ENCODE peak calls at places on chromosomes 1 and 21, in six cellular contexts. One of them, this sample, is unnamed.

GRCh38 chr1:55989971-55990370 is 589.4 kb downstream of the PLPP3 start:
- DNase-seq in cardiac muscle cell: no peak
- DNase-seq in esophagus squamous epithelium: no peak
- DNase-seq in GM12865: peak; percentile 18
- DNase-seq in tibial nerve: no peak
- DNase-seq in mammary epithelial cell: no peak
- DNase-seq in this sample: no peak

GRCh38 chr1:211133841-211134669 is at the start of gene KCNH1:
- DNase-seq in GM12865: peak; percentile 78
- DNase-seq in mammary epithelial cell: peak; percentile 59
- DNase-seq in esophagus squamous epithelium: no peak
- DNase-seq in cardiac muscle cell: peak; percentile 82
- DNase-seq in tibial nerve: peak; percentile 63
- DNase-seq in this sample: peak; percentile 91

GRCh38 chr21:25963186-25963585 is 207.4 kb downstream of the APP start:
- DNase-seq in tibial nerve: no peak
- DNase-seq in GM12865: no peak
- DNase-seq in cardiac muscle cell: peak; percentile 56
- DNase-seq in mammary epithelial cell: peak; percentile 80
- DNase-seq in esophagus squamous epithelium: no peak
- DNase-seq in this sample: peak; percentile 55

GRCh38 chr1:40703316-40703715 is 11.8 kb downstream of the NFYC start:
- DNase-seq in tibial nerve: no peak
- DNase-seq in GM12865: no peak
- DNase-seq in esophagus squamous epithelium: no peak
- DNase-seq in mammary epithelial cell: peak; percentile 70
- DNase-seq in cardiac muscle cell: peak; percentile 75
- DNase-seq in this sample: no peak

GRCh38 chr1:57411262-57411661 is 12.6 kb downstream of the DAB1 start:
- DNase-seq in mammary epithelial cell: peak; percentile 65
- DNase-seq in GM12865: no peak
- DNase-seq in esophagus squamous epithelium: no peak
- DNase-seq in tibial nerve: no peak
- DNase-seq in cardiac muscle cell: peak; percentile 32
- DNase-seq in this sample: peak; percentile 55

GRCh38 chr1:240093120-240093961 is 1.7 kb downstream of the FMN2 start:
- DNase-seq in cardiac muscle cell: no peak
- DNase-seq in GM12865: no peak
- DNase-seq in mammary epithelial cell: no peak
- DNase-seq in tibial nerve: no peak
- DNase-seq in esophagus squamous epithelium: no peak
- DNase-seq in this sample: no peak

GRCh38 chr1:8363764-8364301 is 45.9 kb downstream of the SLC45A1 start:
- DNase-seq in esophagus squamous epithelium: no peak
- DNase-seq in tibial nerve: no peak
- DNase-seq in GM12865: no peak
- DNase-seq in mammary epithelial cell: no peak
- DNase-seq in cardiac muscle cell: no peak
- DNase-seq in this sample: no peak

GRCh38 chr1:228408869-228409805 is 2.5 kb upstream of the TRIM11 start:
- DNase-seq in esophagus squamous epithelium: no peak
- DNase-seq in tibial nerve: no peak
- DNase-seq in cardiac muscle cell: no peak
- DNase-seq in GM12865: no peak
- DNase-seq in mammary epithelial cell: no peak
- DNase-seq in this sample: no peak

GRCh38 chr1:215488850-215489249 is 78.3 kb upstream of the KCTD3 start:
- DNase-seq in GM12865: no peak
- DNase-seq in tibial nerve: no peak
- DNase-seq in esophagus squamous epithelium: no peak
- DNase-seq in cardiac muscle cell: no peak
- DNase-seq in mammary epithelial cell: no peak
- DNase-seq in this sample: no peak

GRCh38 chr1:43559714-43560113 is 29.0 kb downstream of the PTPRF start:
- DNase-seq in GM12865: no peak
- DNase-seq in tibial nerve: no peak
- DNase-seq in cardiac muscle cell: no peak
- DNase-seq in esophagus squamous epithelium: no peak
- DNase-seq in mammary epithelial cell: no peak
- DNase-seq in this sample: no peak

GRCh38 chr1:245800901-245801605 is 646.3 kb downstream of the KIF26B start:
- DNase-seq in GM12865: no peak
- DNase-seq in esophagus squamous epithelium: no peak
- DNase-seq in mammary epithelial cell: no peak
- DNase-seq in cardiac muscle cell: no peak
- DNase-seq in tibial nerve: no peak
- DNase-seq in this sample: no peak

GRCh38 chr1:239786464-239786863 is 305.2 kb upstream of the FMN2 start:
- DNase-seq in mammary epithelial cell: no peak
- DNase-seq in esophagus squamous epithelium: no peak
- DNase-seq in GM12865: no peak
- DNase-seq in cardiac muscle cell: no peak
- DNase-seq in tibial nerve: no peak
- DNase-seq in this sample: no peak

GRCh38 chr1:160682983-160683886 is 28.4 kb downstream of the CD48 start:
- DNase-seq in tibial nerve: no peak
- DNase-seq in esophagus squamous epithelium: no peak
- DNase-seq in cardiac muscle cell: peak; percentile 44
- DNase-seq in GM12865: peak; percentile 33
- DNase-seq in mammary epithelial cell: peak; percentile 9
- DNase-seq in this sample: no peak

GRCh38 chr1:25743164-25744139 is 56.5 kb upstream of the SELENON start:
- DNase-seq in mammary epithelial cell: no peak
- DNase-seq in GM12865: no peak
- DNase-seq in cardiac muscle cell: peak; percentile 94
- DNase-seq in tibial nerve: peak; percentile 96
- DNase-seq in esophagus squamous epithelium: peak; percentile 16
- DNase-seq in this sample: no peak

GRCh38 chr1:78650114-78650513 is 483 bp downstream of the IFI44 start:
- DNase-seq in tibial nerve: no peak
- DNase-seq in mammary epithelial cell: no peak
- DNase-seq in GM12865: peak; percentile 31
- DNase-seq in cardiac muscle cell: peak; percentile 12
- DNase-seq in esophagus squamous epithelium: no peak
- DNase-seq in this sample: no peak

GRCh38 chr1:19450811-19451564 is 34.4 kb downstream of the CAPZB start:
- DNase-seq in tibial nerve: no peak
- DNase-seq in mammary epithelial cell: peak; percentile 90
- DNase-seq in esophagus squamous epithelium: no peak
- DNase-seq in cardiac muscle cell: peak; percentile 93
- DNase-seq in GM12865: no peak
- DNase-seq in this sample: no peak

GRCh38 chr21:42864812-42865211 is 14.5 kb downstream of the WDR4 start:
- DNase-seq in GM12865: no peak
- DNase-seq in esophagus squamous epithelium: no peak
- DNase-seq in mammary epithelial cell: no peak
- DNase-seq in cardiac muscle cell: peak; percentile 42
- DNase-seq in tibial nerve: no peak
- DNase-seq in this sample: no peak

GRCh38 chr1:101653482-101653946 is 343.2 kb downstream of the OLFM3 start:
- DNase-seq in esophagus squamous epithelium: no peak
- DNase-seq in GM12865: peak; percentile 26
- DNase-seq in mammary epithelial cell: peak; percentile 54
- DNase-seq in cardiac muscle cell: peak; percentile 20
- DNase-seq in tibial nerve: no peak
- DNase-seq in this sample: peak; percentile 28

GRCh38 chr1:214027498-214027897 is 39.7 kb downstream of the PROX1 start:
- DNase-seq in esophagus squamous epithelium: no peak
- DNase-seq in tibial nerve: no peak
- DNase-seq in mammary epithelial cell: no peak
- DNase-seq in GM12865: no peak
- DNase-seq in cardiac muscle cell: no peak
- DNase-seq in this sample: no peak

GRCh38 chr1:234863596-234863995 is 253.6 kb upstream of the IRF2BP2 start:
- DNase-seq in esophagus squamous epithelium: no peak
- DNase-seq in cardiac muscle cell: no peak
- DNase-seq in mammary epithelial cell: peak; percentile 60
- DNase-seq in GM12865: no peak
- DNase-seq in tibial nerve: no peak
- DNase-seq in this sample: no peak

DNA sequence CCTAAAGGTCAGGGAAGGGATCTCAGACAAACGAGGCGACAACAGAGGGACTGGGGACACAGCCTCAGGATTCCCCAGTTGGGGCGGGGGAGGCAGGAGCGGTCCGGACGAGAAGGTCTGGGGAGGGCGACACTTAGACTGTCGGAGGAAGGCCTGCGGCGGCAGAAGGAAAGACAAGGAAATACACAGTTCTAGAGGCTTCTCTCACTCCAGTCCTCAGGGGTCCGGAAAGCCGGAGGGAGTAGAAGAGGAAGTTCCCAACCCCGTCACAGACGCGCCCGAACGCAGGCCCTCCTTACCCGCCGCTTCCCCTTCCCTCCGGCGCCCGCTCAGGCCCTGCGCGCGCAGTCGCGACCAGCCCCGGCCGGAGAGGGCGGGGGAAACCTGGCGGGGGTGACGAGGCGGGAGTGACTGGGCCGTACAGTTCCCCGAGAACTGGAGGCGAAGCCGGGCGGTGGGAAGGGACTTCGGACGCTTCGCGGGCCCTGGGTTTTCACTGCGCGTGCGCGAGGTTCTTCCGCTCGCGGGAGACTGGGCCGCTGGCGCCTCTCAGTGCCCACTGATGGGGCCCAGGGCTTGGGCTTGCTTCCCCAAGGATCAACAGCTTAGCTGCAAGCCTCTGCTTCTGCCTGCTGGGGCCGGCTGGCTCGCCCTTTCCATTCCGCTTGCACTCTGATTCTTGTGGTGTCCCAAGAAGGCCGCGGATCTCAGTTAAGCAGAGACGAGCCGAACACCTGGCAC is at the start of gene IPP:
- DNase-seq in cardiac muscle cell: peak; percentile 99
- DNase-seq in tibial nerve: peak; percentile 88
- DNase-seq in GM12865: peak; percentile 99
- DNase-seq in esophagus squamous epithelium: peak; percentile 68
- DNase-seq in mammary epithelial cell: peak; percentile 98
- DNase-seq in this sample: peak; percentile 95
- TF ChIP-seq CTCF in cardiac muscle cell: peak; percentile 31
- TF ChIP-seq CTCF in tibial nerve: peak; percentile 32
- TF ChIP-seq CTCF in GM12865: no peak
- TF ChIP-seq CTCF in esophagus squamous epithelium: peak; percentile 52
- TF ChIP-seq CTCF in mammary epithelial cell: no peak
- TF ChIP-seq CTCF in this sample: no peak

DNA sequence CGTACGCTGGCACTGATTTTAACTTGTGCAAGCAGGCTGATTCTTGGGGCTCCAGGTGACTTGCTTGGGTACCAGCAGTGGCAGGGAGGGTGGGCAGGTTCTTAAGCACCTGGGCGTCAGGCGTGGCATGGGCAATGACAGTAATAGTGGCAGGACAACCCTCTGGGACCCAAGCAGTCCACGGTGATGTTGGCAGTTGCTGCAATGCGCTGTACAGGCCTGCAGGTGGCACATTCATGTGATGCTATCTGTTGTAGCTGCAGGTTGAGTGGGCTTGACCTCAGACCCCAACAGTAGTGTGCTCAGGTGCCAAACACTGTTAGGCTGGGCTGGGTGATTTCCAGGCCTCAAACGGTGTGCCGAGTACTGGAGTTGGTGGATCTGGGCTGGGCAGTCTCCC is 10.2 kb upstream of the OR10J4 start:
- DNase-seq in mammary epithelial cell: no peak
- DNase-seq in tibial nerve: no peak
- DNase-seq in esophagus squamous epithelium: no peak
- DNase-seq in cardiac muscle cell: no peak
- DNase-seq in GM12865: no peak
- DNase-seq in this sample: no peak
- TF ChIP-seq CTCF in mammary epithelial cell: no peak
- TF ChIP-seq CTCF in tibial nerve: no peak
- TF ChIP-seq CTCF in esophagus squamous epithelium: no peak
- TF ChIP-seq CTCF in cardiac muscle cell: no peak
- TF ChIP-seq CTCF in GM12865: peak; percentile 39
- TF ChIP-seq CTCF in this sample: peak; percentile 23

GRCh38 chr1:35706846-35707245 is 11.8 kb downstream of the C1orf216 start:
- DNase-seq in cardiac muscle cell: no peak
- DNase-seq in esophagus squamous epithelium: no peak
- DNase-seq in tibial nerve: no peak
- DNase-seq in mammary epithelial cell: no peak
- DNase-seq in GM12865: no peak
- DNase-seq in this sample: no peak
- TF ChIP-seq CTCF in cardiac muscle cell: no peak
- TF ChIP-seq CTCF in esophagus squamous epithelium: no peak
- TF ChIP-seq CTCF in tibial nerve: no peak
- TF ChIP-seq CTCF in mammary epithelial cell: no peak
- TF ChIP-seq CTCF in GM12865: no peak
- TF ChIP-seq CTCF in this sample: no peak

DNA sequence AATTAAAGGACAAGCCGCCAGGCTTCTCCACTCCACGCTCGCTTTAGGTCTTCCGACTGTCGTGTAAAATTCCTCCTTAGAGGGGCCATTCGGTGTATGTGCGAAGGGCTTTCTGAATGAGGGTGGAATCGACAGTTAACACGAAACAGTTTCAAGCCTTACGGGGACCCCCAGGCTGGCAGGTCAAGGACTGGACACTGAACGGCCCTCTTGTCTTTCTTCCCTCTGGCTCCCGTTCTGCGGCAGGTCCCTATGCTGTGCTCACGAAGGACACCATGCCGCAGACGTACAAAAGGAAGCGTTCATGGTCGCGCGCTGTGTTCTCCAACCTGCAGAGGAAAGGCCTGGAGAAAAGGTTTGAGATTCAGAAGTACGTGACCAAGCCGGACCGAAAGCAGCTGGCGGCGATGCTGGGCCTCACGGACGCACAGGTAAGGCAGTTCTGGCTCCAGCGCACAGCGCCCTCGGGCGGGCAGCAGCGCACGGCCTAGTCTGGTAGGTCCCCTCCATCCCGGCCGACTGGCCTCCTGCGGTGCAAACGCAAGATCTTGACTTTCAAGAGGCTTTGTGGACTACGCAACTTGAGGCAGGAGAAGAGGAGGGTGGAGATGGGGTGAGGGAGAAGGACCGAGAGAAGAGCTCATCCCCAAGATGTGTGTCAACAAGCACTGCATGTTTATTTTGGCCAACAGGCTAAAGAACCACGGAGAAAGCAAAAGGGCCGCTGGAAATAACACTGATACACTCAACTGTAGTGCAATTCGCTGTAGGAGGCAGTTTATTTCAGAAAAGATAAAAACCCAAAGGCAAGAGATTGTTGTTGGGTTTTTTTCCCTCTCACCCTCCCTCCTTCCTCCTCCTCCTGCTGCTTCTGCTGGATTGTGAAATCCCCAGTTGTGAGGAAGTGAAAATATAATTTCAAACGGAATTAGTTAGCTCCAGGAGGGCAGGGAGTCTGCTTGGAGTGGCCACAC is 3.0 kb downstream of the HLX start:
- DNase-seq in tibial nerve: no peak
- DNase-seq in GM12865: no peak
- DNase-seq in mammary epithelial cell: no peak
- DNase-seq in esophagus squamous epithelium: no peak
- DNase-seq in cardiac muscle cell: peak; percentile 84
- DNase-seq in this sample: no peak
- TF ChIP-seq CTCF in tibial nerve: no peak
- TF ChIP-seq CTCF in GM12865: no peak
- TF ChIP-seq CTCF in mammary epithelial cell: no peak
- TF ChIP-seq CTCF in esophagus squamous epithelium: no peak
- TF ChIP-seq CTCF in cardiac muscle cell: peak; percentile 5
- TF ChIP-seq CTCF in this sample: no peak